ENCODE peak calls at places on chromosomes 16 and 17, in eight cellular contexts. O is AG08395; X is GM23338; N is C1 segment of cervical spinal cord; F is stimulated activated CD4-positive, alpha-beta T cell treated with anti-CD3 and anti-CD28 coated beads, TNF-alpha, amount 100 ng/mL, for 24 hours; H is dorsolateral prefrontal cortex; Q is amniotic stem cell; D is activated CD4-positive, alpha-beta T cell treated with anti-CD3 and anti-CD28 coated beads, Interleukin-2, amount 10 ng/mL, durations not matched to agents 7 days and 5 days. U is an unnamed sample.

GRCh38 chr16:48318630-48319029 is 66.6 kb downstream of the SIAH1 start:
- DNase-seq in H (no peak), O (no peak), N (no peak), D (peak; percentile 75), F (no peak), Q (no peak), X (peak; percentile 78), U (peak; percentile 8)

GRCh38 chr16:1647904-1648303 is 30.2 kb upstream of the JPT2 start:
- DNase-seq in O (no peak), F (no peak), H (no peak), D (no peak), N (no peak), X (no peak), Q (no peak), U (no peak)

GRCh38 chr17:36463916-36464764 is 22.3 kb upstream of the ZNHIT3 start:
- DNase-seq in D (peak; percentile 66), N (no peak), Q (peak; percentile 2), H (no peak), O (peak; percentile 95), X (peak; percentile 97), F (no peak), U (no peak)

GRCh38 chr17:14776791-14777190 is 475.9 kb downstream of the HS3ST3B1 start:
- DNase-seq in D (no peak), N (no peak), Q (no peak), F (no peak), O (no peak), H (no peak), X (no peak), U (no peak)

GRCh38 chr16:86075488-86075785 is 176.5 kb downstream of the IRF8 start:
- DNase-seq in O (no peak), H (no peak), X (no peak), N (no peak), D (no peak), Q (no peak), F (no peak), U (no peak)

GRCh38 chr16:30445149-30445407 is 596 bp downstream of the SEPHS2 start:
- DNase-seq in H (no peak), O (no peak), D (no peak), X (no peak), F (no peak), Q (no peak), N (no peak), U (no peak)

GRCh38 chr16:81630632-81631026 is 148.5 kb upstream of the PLCG2 start:
- DNase-seq in X (no peak), N (no peak), D (no peak), Q (no peak), H (no peak), O (no peak), F (no peak), U (no peak)

GRCh38 chr17:72562628-72563188 is 441.9 kb downstream of the SOX9 start:
- DNase-seq in N (no peak), F (no peak), H (no peak), D (no peak), O (no peak), X (no peak), Q (no peak), U (no peak)

GRCh38 chr16:7921360-7921759 is 588.7 kb downstream of the RBFOX1 start:
- DNase-seq in F (no peak), H (no peak), O (no peak), N (no peak), D (no peak), X (peak; percentile 30), Q (no peak), U (no peak)

GRCh38 chr16:11913425-11914079 is 2.2 kb downstream of the GSPT1 start:
- DNase-seq in H (no peak), D (peak; percentile 41), X (no peak), N (no peak), F (no peak), Q (no peak), O (peak; percentile 12), U (no peak)

GRCh38 chr17:44847581-44847980 is at the start of gene HIGD1B:
- DNase-seq in O (no peak), D (no peak), F (no peak), X (no peak), Q (no peak), H (no peak), N (no peak), U (no peak)

GRCh38 chr16:8622315-8622656 is 788 bp downstream of the METTL22 start:
- DNase-seq in Q (no peak), F (no peak), H (no peak), D (no peak), N (no peak), O (no peak), X (no peak), U (no peak)

U was measured in GM12864.